ENCODE peak calls at places on chromosomes 4 and X, in nine cellular contexts. One of them, this sample, is unnamed.

GRCh38 chr4:147117400-147117799 is 171.7 kb upstream of the TTC29 start:
- DNase-seq in activated CD4-positive, alpha-beta T cell treated with anti-CD3 and anti-CD28 coated beads, Interleukin-2, amount 50 U/mL, for 48 hours: no peak
- DNase-seq in cardiac muscle cell: peak
- DNase-seq in anterior cingulate cortex: no peak
- DNase-seq in lung microvascular endothelial cell: no peak
- DNase-seq in stromal cell of bone marrow: no peak
- DNase-seq in D341Med: peak
- DNase-seq in head of caudate nucleus: no peak
- DNase-seq in adipocyte: no peak
- DNase-seq in this sample: no peak

GRCh38 chr4:101597204-101597603 is 193.3 kb upstream of the BANK1 start:
- DNase-seq in activated CD4-positive, alpha-beta T cell treated with anti-CD3 and anti-CD28 coated beads, Interleukin-2, amount 50 U/mL, for 48 hours: peak
- DNase-seq in cardiac muscle cell: no peak
- DNase-seq in anterior cingulate cortex: no peak
- DNase-seq in lung microvascular endothelial cell: no peak
- DNase-seq in stromal cell of bone marrow: no peak
- DNase-seq in D341Med: peak
- DNase-seq in head of caudate nucleus: no peak
- DNase-seq in adipocyte: no peak
- DNase-seq in this sample: no peak

GRCh38 chr4:46886711-46887110 is 22.3 kb downstream of the COX7B2 start:
- DNase-seq in activated CD4-positive, alpha-beta T cell treated with anti-CD3 and anti-CD28 coated beads, Interleukin-2, amount 50 U/mL, for 48 hours: no peak
- DNase-seq in cardiac muscle cell: peak
- DNase-seq in anterior cingulate cortex: no peak
- DNase-seq in lung microvascular endothelial cell: peak
- DNase-seq in stromal cell of bone marrow: peak
- DNase-seq in D341Med: no peak
- DNase-seq in head of caudate nucleus: no peak
- DNase-seq in adipocyte: peak
- DNase-seq in this sample: no peak

GRCh38 chr4:71241467-71242401 is 97.1 kb upstream of the SLC4A4 start:
- DNase-seq in activated CD4-positive, alpha-beta T cell treated with anti-CD3 and anti-CD28 coated beads, Interleukin-2, amount 50 U/mL, for 48 hours: no peak
- DNase-seq in cardiac muscle cell: peak
- DNase-seq in anterior cingulate cortex: no peak
- DNase-seq in lung microvascular endothelial cell: no peak
- DNase-seq in stromal cell of bone marrow: no peak
- DNase-seq in D341Med: no peak
- DNase-seq in head of caudate nucleus: no peak
- DNase-seq in adipocyte: peak
- DNase-seq in this sample: no peak

GRCh38 chr4:181962321-181962720 is 280.9 kb upstream of the TENM3 start:
- DNase-seq in activated CD4-positive, alpha-beta T cell treated with anti-CD3 and anti-CD28 coated beads, Interleukin-2, amount 50 U/mL, for 48 hours: no peak
- DNase-seq in cardiac muscle cell: no peak
- DNase-seq in anterior cingulate cortex: no peak
- DNase-seq in lung microvascular endothelial cell: no peak
- DNase-seq in stromal cell of bone marrow: no peak
- DNase-seq in D341Med: no peak
- DNase-seq in head of caudate nucleus: no peak
- DNase-seq in adipocyte: peak
- DNase-seq in this sample: no peak

GRCh38 chr4:77493829-77494551 is 111.6 kb upstream of the CXCL13 start:
- DNase-seq in activated CD4-positive, alpha-beta T cell treated with anti-CD3 and anti-CD28 coated beads, Interleukin-2, amount 50 U/mL, for 48 hours: no peak
- DNase-seq in cardiac muscle cell: no peak
- DNase-seq in anterior cingulate cortex: no peak
- DNase-seq in lung microvascular endothelial cell: no peak
- DNase-seq in stromal cell of bone marrow: no peak
- DNase-seq in D341Med: no peak
- DNase-seq in head of caudate nucleus: no peak
- DNase-seq in adipocyte: no peak
- DNase-seq in this sample: no peak

GRCh38 chrX:40448793-40449192 is 132.0 kb upstream of the ATP6AP2 start:
- DNase-seq in activated CD4-positive, alpha-beta T cell treated with anti-CD3 and anti-CD28 coated beads, Interleukin-2, amount 50 U/mL, for 48 hours: no peak
- DNase-seq in cardiac muscle cell: no peak
- DNase-seq in anterior cingulate cortex: no peak
- DNase-seq in lung microvascular endothelial cell: no peak
- DNase-seq in stromal cell of bone marrow: no peak
- DNase-seq in D341Med: no peak
- DNase-seq in head of caudate nucleus: no peak
- DNase-seq in adipocyte: no peak
- DNase-seq in this sample: no peak

GRCh38 chrX:3960952-3961351 is 247.5 kb upstream of the PRKX start:
- DNase-seq in activated CD4-positive, alpha-beta T cell treated with anti-CD3 and anti-CD28 coated beads, Interleukin-2, amount 50 U/mL, for 48 hours: no peak
- DNase-seq in cardiac muscle cell: no peak
- DNase-seq in anterior cingulate cortex: no peak
- DNase-seq in lung microvascular endothelial cell: no peak
- DNase-seq in stromal cell of bone marrow: no peak
- DNase-seq in D341Med: no peak
- DNase-seq in head of caudate nucleus: no peak
- DNase-seq in adipocyte: no peak
- DNase-seq in this sample: no peak

GRCh38 chr4:1544861-1545275 is 138.6 kb upstream of the NKX1-1 start:
- DNase-seq in activated CD4-positive, alpha-beta T cell treated with anti-CD3 and anti-CD28 coated beads, Interleukin-2, amount 50 U/mL, for 48 hours: no peak
- DNase-seq in cardiac muscle cell: no peak
- DNase-seq in anterior cingulate cortex: no peak
- DNase-seq in lung microvascular endothelial cell: peak
- DNase-seq in stromal cell of bone marrow: no peak
- DNase-seq in D341Med: no peak
- DNase-seq in head of caudate nucleus: no peak
- DNase-seq in adipocyte: no peak
- DNase-seq in this sample: no peak

GRCh38 chr4:4782969-4783368 is 76.5 kb upstream of the MSX1 start:
- DNase-seq in activated CD4-positive, alpha-beta T cell treated with anti-CD3 and anti-CD28 coated beads, Interleukin-2, amount 50 U/mL, for 48 hours: no peak
- DNase-seq in cardiac muscle cell: no peak
- DNase-seq in anterior cingulate cortex: no peak
- DNase-seq in lung microvascular endothelial cell: no peak
- DNase-seq in stromal cell of bone marrow: no peak
- DNase-seq in D341Med: no peak
- DNase-seq in head of caudate nucleus: no peak
- DNase-seq in adipocyte: peak
- DNase-seq in this sample: no peak

GRCh38 chrX:100098660-100099375 is 311.3 kb downstream of the PCDH19 start:
- DNase-seq in activated CD4-positive, alpha-beta T cell treated with anti-CD3 and anti-CD28 coated beads, Interleukin-2, amount 50 U/mL, for 48 hours: no peak
- DNase-seq in cardiac muscle cell: no peak
- DNase-seq in anterior cingulate cortex: no peak
- DNase-seq in lung microvascular endothelial cell: no peak
- DNase-seq in stromal cell of bone marrow: no peak
- DNase-seq in D341Med: no peak
- DNase-seq in head of caudate nucleus: no peak
- DNase-seq in adipocyte: no peak
- DNase-seq in this sample: no peak

GRCh38 chrX:101759000-101759399 is 99.3 kb upstream of the ARMCX2 start:
- DNase-seq in activated CD4-positive, alpha-beta T cell treated with anti-CD3 and anti-CD28 coated beads, Interleukin-2, amount 50 U/mL, for 48 hours: peak
- DNase-seq in cardiac muscle cell: peak
- DNase-seq in anterior cingulate cortex: no peak
- DNase-seq in lung microvascular endothelial cell: peak
- DNase-seq in stromal cell of bone marrow: peak
- DNase-seq in D341Med: no peak
- DNase-seq in head of caudate nucleus: no peak
- DNase-seq in adipocyte: peak
- DNase-seq in this sample: peak

GRCh38 chr4:146981651-146982050 is 36.0 kb upstream of the TTC29 start:
- DNase-seq in activated CD4-positive, alpha-beta T cell treated with anti-CD3 and anti-CD28 coated beads, Interleukin-2, amount 50 U/mL, for 48 hours: no peak
- DNase-seq in cardiac muscle cell: peak
- DNase-seq in anterior cingulate cortex: no peak
- DNase-seq in lung microvascular endothelial cell: no peak
- DNase-seq in stromal cell of bone marrow: no peak
- DNase-seq in D341Med: no peak
- DNase-seq in head of caudate nucleus: no peak
- DNase-seq in adipocyte: peak
- DNase-seq in this sample: no peak

GRCh38 chr4:45370370-45370769 is 644.0 kb upstream of the GNPDA2 start:
- DNase-seq in activated CD4-positive, alpha-beta T cell treated with anti-CD3 and anti-CD28 coated beads, Interleukin-2, amount 50 U/mL, for 48 hours: no peak
- DNase-seq in cardiac muscle cell: no peak
- DNase-seq in anterior cingulate cortex: no peak
- DNase-seq in lung microvascular endothelial cell: no peak
- DNase-seq in stromal cell of bone marrow: no peak
- DNase-seq in D341Med: no peak
- DNase-seq in head of caudate nucleus: no peak
- DNase-seq in adipocyte: no peak
- DNase-seq in this sample: no peak

GRCh38 chr4:4901877-4902276 is 42.4 kb downstream of the MSX1 start:
- DNase-seq in activated CD4-positive, alpha-beta T cell treated with anti-CD3 and anti-CD28 coated beads, Interleukin-2, amount 50 U/mL, for 48 hours: no peak
- DNase-seq in cardiac muscle cell: no peak
- DNase-seq in anterior cingulate cortex: no peak
- DNase-seq in lung microvascular endothelial cell: no peak
- DNase-seq in stromal cell of bone marrow: no peak
- DNase-seq in D341Med: no peak
- DNase-seq in head of caudate nucleus: no peak
- DNase-seq in adipocyte: no peak
- DNase-seq in this sample: no peak

GRCh38 chr4:35970366-35970960 is 273.9 kb downstream of the ARAP2 start:
- DNase-seq in activated CD4-positive, alpha-beta T cell treated with anti-CD3 and anti-CD28 coated beads, Interleukin-2, amount 50 U/mL, for 48 hours: no peak
- DNase-seq in cardiac muscle cell: no peak
- DNase-seq in anterior cingulate cortex: no peak
- DNase-seq in lung microvascular endothelial cell: no peak
- DNase-seq in stromal cell of bone marrow: no peak
- DNase-seq in D341Med: no peak
- DNase-seq in head of caudate nucleus: no peak
- DNase-seq in adipocyte: no peak
- DNase-seq in this sample: no peak

This sample was measured in hippocampal formation.